ENCODE peak calls at places on chromosomes 6 and 20, in five cellular contexts. One of them, this sample, is unnamed.
A peak's percentile ranks its signal among the peaks of the same experiment; 100 is the strongest.

GRCh38 chr6:128742900-128743299 is 140.0 kb upstream of the LAMA2 start:
- DNase-seq in B cell: no peak
- DNase-seq in stimulated activated CD8-positive, alpha-beta memory T cell treated with anti-CD3 and anti-CD28 coated beads, Interleukin-15, amount 100 ng/mL, for 4 hours: no peak
- DNase-seq in right lobe of liver: no peak
- DNase-seq in brain pericyte: no peak
- DNase-seq in this sample: no peak

GRCh38 chr6:119979862-119980261 is 630.3 kb upstream of the MAN1A1 start:
- DNase-seq in B cell: no peak
- DNase-seq in stimulated activated CD8-positive, alpha-beta memory T cell treated with anti-CD3 and anti-CD28 coated beads, Interleukin-15, amount 100 ng/mL, for 4 hours: no peak
- DNase-seq in right lobe of liver: no peak
- DNase-seq in brain pericyte: no peak
- DNase-seq in this sample: no peak

GRCh38 chr6:129567374-129567773 is 142.6 kb downstream of the ARHGAP18 start:
- DNase-seq in B cell: no peak
- DNase-seq in stimulated activated CD8-positive, alpha-beta memory T cell treated with anti-CD3 and anti-CD28 coated beads, Interleukin-15, amount 100 ng/mL, for 4 hours: no peak
- DNase-seq in right lobe of liver: no peak
- DNase-seq in brain pericyte: no peak
- DNase-seq in this sample: no peak

GRCh38 chr6:89724981-89725380 is 86.4 kb upstream of the LYRM2 start:
- DNase-seq in B cell: no peak
- DNase-seq in stimulated activated CD8-positive, alpha-beta memory T cell treated with anti-CD3 and anti-CD28 coated beads, Interleukin-15, amount 100 ng/mL, for 4 hours: no peak
- DNase-seq in right lobe of liver: no peak
- DNase-seq in brain pericyte: no peak
- DNase-seq in this sample: no peak

GRCh38 chr20:63903796-63904570 is 9.1 kb downstream of the DNAJC5 start:
- DNase-seq in B cell: no peak
- DNase-seq in stimulated activated CD8-positive, alpha-beta memory T cell treated with anti-CD3 and anti-CD28 coated beads, Interleukin-15, amount 100 ng/mL, for 4 hours: no peak
- DNase-seq in right lobe of liver: no peak
- DNase-seq in brain pericyte: no peak
- DNase-seq in this sample: no peak

GRCh38 chr6:106512048-106512957 is 117.0 kb downstream of the RTN4IP1 start:
- DNase-seq in B cell: peak; percentile 85
- DNase-seq in stimulated activated CD8-positive, alpha-beta memory T cell treated with anti-CD3 and anti-CD28 coated beads, Interleukin-15, amount 100 ng/mL, for 4 hours: peak; percentile 65
- DNase-seq in right lobe of liver: peak; percentile 91
- DNase-seq in brain pericyte: no peak
- DNase-seq in this sample: peak; percentile 59

GRCh38 chr20:63009988-63010769 is 3.4 kb upstream of the BHLHE23 start:
- DNase-seq in B cell: peak; percentile 61
- DNase-seq in stimulated activated CD8-positive, alpha-beta memory T cell treated with anti-CD3 and anti-CD28 coated beads, Interleukin-15, amount 100 ng/mL, for 4 hours: peak; percentile 48
- DNase-seq in right lobe of liver: no peak
- DNase-seq in brain pericyte: no peak
- DNase-seq in this sample: no peak

GRCh38 chr6:26125015-26125690 is 37.9 kb downstream of the HFE start:
- DNase-seq in B cell: no peak
- DNase-seq in stimulated activated CD8-positive, alpha-beta memory T cell treated with anti-CD3 and anti-CD28 coated beads, Interleukin-15, amount 100 ng/mL, for 4 hours: no peak
- DNase-seq in right lobe of liver: no peak
- DNase-seq in brain pericyte: no peak
- DNase-seq in this sample: no peak

GRCh38 chr6:48664850-48665249 is 553.9 kb upstream of the PTCHD4 start:
- DNase-seq in B cell: no peak
- DNase-seq in stimulated activated CD8-positive, alpha-beta memory T cell treated with anti-CD3 and anti-CD28 coated beads, Interleukin-15, amount 100 ng/mL, for 4 hours: no peak
- DNase-seq in right lobe of liver: no peak
- DNase-seq in brain pericyte: no peak
- DNase-seq in this sample: no peak

GRCh38 chr6:13421425-13422057 is 65.9 kb downstream of the GFOD1 start:
- DNase-seq in B cell: no peak
- DNase-seq in stimulated activated CD8-positive, alpha-beta memory T cell treated with anti-CD3 and anti-CD28 coated beads, Interleukin-15, amount 100 ng/mL, for 4 hours: no peak
- DNase-seq in right lobe of liver: no peak
- DNase-seq in brain pericyte: no peak
- DNase-seq in this sample: no peak

GRCh38 chr20:62489186-62489939 is 13.6 kb upstream of the GATA5 start:
- DNase-seq in B cell: no peak
- DNase-seq in stimulated activated CD8-positive, alpha-beta memory T cell treated with anti-CD3 and anti-CD28 coated beads, Interleukin-15, amount 100 ng/mL, for 4 hours: no peak
- DNase-seq in right lobe of liver: no peak
- DNase-seq in brain pericyte: no peak
- DNase-seq in this sample: no peak

GRCh38 chr6:47235964-47236760 is 73.5 kb downstream of the TNFRSF21 start:
- DNase-seq in B cell: no peak
- DNase-seq in stimulated activated CD8-positive, alpha-beta memory T cell treated with anti-CD3 and anti-CD28 coated beads, Interleukin-15, amount 100 ng/mL, for 4 hours: no peak
- DNase-seq in right lobe of liver: no peak
- DNase-seq in brain pericyte: no peak
- DNase-seq in this sample: no peak

GRCh38 chr20:2402271-2402980 is 21.7 kb downstream of the TGM6 start:
- DNase-seq in B cell: no peak
- DNase-seq in stimulated activated CD8-positive, alpha-beta memory T cell treated with anti-CD3 and anti-CD28 coated beads, Interleukin-15, amount 100 ng/mL, for 4 hours: no peak
- DNase-seq in right lobe of liver: no peak
- DNase-seq in brain pericyte: no peak
- DNase-seq in this sample: no peak

GRCh38 chr20:48932375-48932941 is 10.9 kb downstream of the ARFGEF2 start:
- DNase-seq in B cell: no peak
- DNase-seq in stimulated activated CD8-positive, alpha-beta memory T cell treated with anti-CD3 and anti-CD28 coated beads, Interleukin-15, amount 100 ng/mL, for 4 hours: no peak
- DNase-seq in right lobe of liver: peak; percentile 55
- DNase-seq in brain pericyte: no peak
- DNase-seq in this sample: no peak

GRCh38 chr6:164273491-164273890 is 859.0 kb downstream of the QKI start:
- DNase-seq in B cell: no peak
- DNase-seq in stimulated activated CD8-positive, alpha-beta memory T cell treated with anti-CD3 and anti-CD28 coated beads, Interleukin-15, amount 100 ng/mL, for 4 hours: no peak
- DNase-seq in right lobe of liver: no peak
- DNase-seq in brain pericyte: no peak
- DNase-seq in this sample: no peak

GRCh38 chr6:28167068-28167467 is 25.4 kb downstream of the ZKSCAN8 start:
- DNase-seq in B cell: no peak
- DNase-seq in stimulated activated CD8-positive, alpha-beta memory T cell treated with anti-CD3 and anti-CD28 coated beads, Interleukin-15, amount 100 ng/mL, for 4 hours: no peak
- DNase-seq in right lobe of liver: no peak
- DNase-seq in brain pericyte: no peak
- DNase-seq in this sample: peak; percentile 5

GRCh38 chr20:46333136-46333991 is 25.1 kb upstream of the CDH22 start:
- DNase-seq in B cell: no peak
- DNase-seq in stimulated activated CD8-positive, alpha-beta memory T cell treated with anti-CD3 and anti-CD28 coated beads, Interleukin-15, amount 100 ng/mL, for 4 hours: no peak
- DNase-seq in right lobe of liver: no peak
- DNase-seq in brain pericyte: no peak
- DNase-seq in this sample: no peak

GRCh38 chr6:135995160-135995898 is 143.8 kb downstream of the PDE7B start:
- DNase-seq in B cell: no peak
- DNase-seq in stimulated activated CD8-positive, alpha-beta memory T cell treated with anti-CD3 and anti-CD28 coated beads, Interleukin-15, amount 100 ng/mL, for 4 hours: no peak
- DNase-seq in right lobe of liver: no peak
- DNase-seq in brain pericyte: peak; percentile 60
- DNase-seq in this sample: peak; percentile 64

GRCh38 chr20:4740774-4741431 is 19.2 kb downstream of the PRND start:
- DNase-seq in B cell: peak; percentile 73
- DNase-seq in stimulated activated CD8-positive, alpha-beta memory T cell treated with anti-CD3 and anti-CD28 coated beads, Interleukin-15, amount 100 ng/mL, for 4 hours: no peak
- DNase-seq in right lobe of liver: no peak
- DNase-seq in brain pericyte: no peak
- DNase-seq in this sample: peak; percentile 22

GRCh38 chr6:125789576-125790402 is 971 bp upstream of the NCOA7 start:
- DNase-seq in B cell: peak; percentile 52
- DNase-seq in stimulated activated CD8-positive, alpha-beta memory T cell treated with anti-CD3 and anti-CD28 coated beads, Interleukin-15, amount 100 ng/mL, for 4 hours: no peak
- DNase-seq in right lobe of liver: peak; percentile 40
- DNase-seq in brain pericyte: no peak
- DNase-seq in this sample: peak; percentile 54

GRCh38 chr20:18585134-18585533 is 2.7 kb upstream of the DTD1 start:
- DNase-seq in B cell: no peak
- DNase-seq in stimulated activated CD8-positive, alpha-beta memory T cell treated with anti-CD3 and anti-CD28 coated beads, Interleukin-15, amount 100 ng/mL, for 4 hours: no peak
- DNase-seq in right lobe of liver: no peak
- DNase-seq in brain pericyte: no peak
- DNase-seq in this sample: no peak

This sample was measured in fibroblast of gingiva.